ENCODE peak calls at places on chromosome 11, in ten cellular contexts. V, N, B, W, E, F, K, Y, T and O are unnamed samples.

GRCh38 chr11:125357551-125357950 is 138.5 kb downstream of the FEZ1 start:
- DNase-seq in V (no peak), N (no peak), B (no peak), W (no peak), E (no peak), F (no peak), K (no peak), Y (no peak), T (no peak), O (no peak)

GRCh38 chr11:105577645-105578044 is 32.2 kb upstream of the GRIA4 start:
- DNase-seq in V (no peak), N (no peak), B (peak), W (no peak), E (no peak), F (no peak), K (no peak), Y (peak), T (no peak), O (no peak)

GRCh38 chr11:7600205-7600775 is 73.0 kb downstream of the CYB5R2 start:
- DNase-seq in V (peak), N (peak), B (peak), W (peak), E (peak), F (peak), K (no peak), Y (peak), T (peak), O (no peak)

GRCh38 chr11:26095340-26095739 is 236.6 kb upstream of the ANO3 start:
- DNase-seq in V (peak), N (no peak), B (no peak), W (no peak), E (no peak), F (no peak), K (no peak), Y (no peak), T (no peak), O (no peak)

GRCh38 chr11:96278039-96278897 is 64.7 kb downstream of the MAML2 start:
- DNase-seq in V (no peak), N (peak), B (no peak), W (no peak), E (no peak), F (no peak), K (no peak), Y (peak), T (no peak), O (peak)

GRCh38 chr11:27241316-27242122 is 121.5 kb downstream of the CCDC34 start:
- DNase-seq in V (peak), N (no peak), B (peak), W (peak), E (no peak), F (peak), K (no peak), Y (peak), T (peak), O (no peak)

GRCh38 chr11:35247428-35247827 is 108.5 kb downstream of the CD44 start:
- DNase-seq in V (no peak), N (no peak), B (no peak), W (no peak), E (no peak), F (no peak), K (no peak), Y (no peak), T (no peak), O (no peak)

GRCh38 chr11:75563501-75563977 is 1.5 kb downstream of the SERPINH1 start:
- DNase-seq in V (no peak), N (no peak), B (no peak), W (no peak), E (no peak), F (no peak), K (no peak), Y (no peak), T (no peak), O (no peak)

GRCh38 chr11:113034591-113034990 is 73.4 kb downstream of the NCAM1 start:
- DNase-seq in V (no peak), N (no peak), B (no peak), W (no peak), E (no peak), F (no peak), K (no peak), Y (no peak), T (no peak), O (no peak)

GRCh38 chr11:102921587-102922220 is 33.8 kb downstream of the MMP13 start:
- DNase-seq in V (no peak), N (no peak), B (no peak), W (no peak), E (no peak), F (no peak), K (no peak), Y (no peak), T (no peak), O (no peak)

GRCh38 chr11:85027346-85027745 is 599.8 kb downstream of the DLG2 start:
- DNase-seq in V (no peak), N (no peak), B (no peak), W (no peak), E (no peak), F (no peak), K (no peak), Y (no peak), T (no peak), O (no peak)

DNA sequence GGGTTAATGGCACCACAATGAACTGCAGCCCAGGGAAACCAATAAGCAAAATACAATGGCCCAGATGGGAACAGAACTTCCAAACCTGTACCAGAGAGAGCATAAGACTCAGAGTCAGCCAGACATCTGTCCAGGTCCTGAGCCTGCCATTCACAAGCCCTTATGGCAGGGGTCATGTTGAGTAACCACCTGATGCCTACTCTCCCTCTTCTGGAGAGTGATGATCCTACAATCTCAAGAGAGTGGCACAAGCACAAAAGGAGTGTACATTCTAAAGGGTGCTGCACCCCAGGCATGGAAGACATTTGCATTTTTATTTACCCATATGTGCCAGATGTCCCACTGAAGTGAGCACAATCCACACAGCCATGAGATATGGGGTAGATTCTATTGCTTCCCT is 10.6 kb downstream of the TENM4 start:
- DNase-seq in V (no peak), N (no peak), B (no peak), W (no peak), E (no peak), F (no peak), K (no peak), Y (no peak), T (no peak), O (no peak)
- TF ChIP-seq CTCF in V (no peak), N (no peak), B (no peak), W (no peak), E (no peak), F (no peak), K (no peak), Y (peak), T (peak), O (no peak)

GRCh38 chr11:33835143-33835878 is 56.6 kb downstream of the LMO2 start:
- DNase-seq in V (peak), N (peak), B (peak), W (peak), E (peak), F (peak), K (no peak), Y (peak), T (peak), O (no peak)
- TF ChIP-seq CTCF in V (peak), N (peak), B (peak), W (peak), E (peak), F (peak), K (no peak), Y (peak), T (peak), O (peak)

GRCh38 chr11:128628343-128628673 is 41.0 kb upstream of the ETS1 start:
- DNase-seq in V (no peak), N (no peak), B (no peak), W (no peak), E (no peak), F (no peak), K (no peak), Y (no peak), T (no peak), O (no peak)

GRCh38 chr11:128629516-128630106 is 42.3 kb upstream of the ETS1 start:
- DNase-seq in V (no peak), N (no peak), B (no peak), W (no peak), E (no peak), F (no peak), K (no peak), Y (peak), T (no peak), O (no peak)

GRCh38 chr11:128628686-128629085 is 41.3 kb upstream of the ETS1 start:
- DNase-seq in V (no peak), N (no peak), B (no peak), W (no peak), E (no peak), F (no peak), K (no peak), Y (no peak), T (no peak), O (no peak)

GRCh38 chr11:128626913-128627665 is 39.7 kb upstream of the ETS1 start:
- DNase-seq in V (no peak), N (no peak), B (no peak), W (no peak), E (no peak), F (no peak), K (no peak), Y (no peak), T (no peak), O (no peak)

GRCh38 chr11:128627666-128628342 is 40.4 kb upstream of the ETS1 start:
- DNase-seq in V (no peak), N (no peak), B (no peak), W (no peak), E (no peak), F (no peak), K (no peak), Y (no peak), T (no peak), O (no peak)
- TF ChIP-seq CTCF in V (no peak), N (no peak), B (peak), W (no peak), E (no peak), F (no peak), K (no peak), Y (peak), T (peak), O (no peak)

DNA sequence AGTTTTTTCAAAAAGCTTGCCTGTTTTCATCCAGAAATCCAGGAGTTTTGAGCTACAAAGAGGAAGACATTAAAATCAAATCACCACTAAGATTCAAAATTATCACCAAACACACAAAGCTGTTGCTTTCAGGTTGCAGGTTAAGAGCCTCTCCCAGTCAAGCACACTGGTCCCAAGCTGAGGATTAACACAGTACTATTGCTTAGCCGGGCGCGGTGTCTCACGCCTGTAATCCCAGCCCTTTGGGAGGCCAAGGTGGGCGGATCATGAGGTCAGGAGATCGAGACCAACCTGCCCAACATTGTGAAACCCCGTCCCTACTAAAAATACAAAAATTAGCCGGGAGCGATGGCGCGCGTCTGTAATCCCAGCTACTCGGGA is 1165.1 kb downstream of the LRRC4C start:
- DNase-seq in V (no peak), N (no peak), B (no peak), W (no peak), E (no peak), F (no peak), K (no peak), Y (no peak), T (no peak), O (no peak)
- TF ChIP-seq CTCF in V (no peak), N (no peak), B (no peak), W (no peak), E (no peak), F (no peak), K (peak), Y (no peak), T (peak), O (no peak)